ENCODE peak calls at places on chromosomes 7 and 10, in five cellular contexts. K, A, Y, M and D are unnamed samples. For H3K27me3, the result is how much of the 10 kb centered on the place peaks cover.

GRCh38 chr10:95480901-95481491 is 80.2 kb downstream of the SORBS1 start:
- DNase-seq in M (no peak), Y (no peak), K (no peak), A (peak), D (no peak)

GRCh38 chr7:74101061-74101681 is 17.6 kb downstream of the LIMK1 start:
- DNase-seq in M (no peak), Y (no peak), K (no peak), A (no peak), D (no peak)

GRCh38 chr7:97851725-97852124 is 20.5 kb downstream of the ASNS start:
- DNase-seq in K (no peak), M (no peak), Y (no peak), A (no peak), D (no peak)

GRCh38 chr10:124378817-124379510 is 39.8 kb downstream of the OAT start:
- DNase-seq in M (no peak), A (no peak), Y (no peak), K (peak), D (peak)

GRCh38 chr7:93161181-93161762 is 13.1 kb upstream of the SAMD9L start:
- DNase-seq in M (no peak), Y (no peak), A (no peak), K (no peak), D (no peak)

GRCh38 chr7:98418636-98419315 is 17.9 kb upstream of the BAIAP2L1 start:
- DNase-seq in Y (peak), K (no peak), A (peak), M (peak), D (no peak)

GRCh38 chr10:76492678-76493472 is 1061.5 kb downstream of the LRMDA start:
- DNase-seq in K (no peak), M (no peak), Y (no peak), A (no peak), D (no peak)

GRCh38 chr7:7176421-7177043 is 5.8 kb upstream of the C1GALT1 start:
- DNase-seq in M (peak), K (no peak), A (peak), Y (no peak), D (no peak)

GRCh38 chr10:113303747-113304146 is 249.1 kb upstream of the HABP2 start:
- DNase-seq in Y (no peak), A (no peak), K (no peak), M (no peak), D (no peak)

GRCh38 chr7:68691261-68692216 is 906.7 kb upstream of the AUTS2 start:
- DNase-seq in Y (no peak), A (peak), K (no peak), M (peak), D (no peak)

GRCh38 chr7:74583630-74584029 is 73.9 kb upstream of the GTF2I start:
- DNase-seq in K (no peak), Y (no peak), A (no peak), M (no peak), D (no peak)

GRCh38 chr7:7920481-7920880 is 48.1 kb upstream of the GLCCI1 start:
- DNase-seq in K (no peak), Y (peak), M (no peak), A (no peak), D (no peak)

GRCh38 chr7:74174606-74175082 is 488 bp downstream of the EIF4H start:
- DNase-seq in M (peak), Y (peak), A (peak), K (peak), D (peak)

GRCh38 chr10:71772832-71773220 is 494 bp downstream of the VSIR start:
- DNase-seq in Y (no peak), A (no peak), M (no peak), K (no peak), D (no peak)

GRCh38 chr10:87105725-87106124 is 10.7 kb downstream of the SHLD2 start:
- DNase-seq in A (no peak), Y (no peak), M (no peak), K (no peak), D (no peak)

GRCh38 chr7:141378405-141378804 is 172.8 kb upstream of the AGK start:
- DNase-seq in A (no peak), K (no peak), M (no peak), Y (no peak), D (no peak)

GRCh38 chr10:62811159-62811875 is 4.8 kb downstream of the EGR2 start:
- DNase-seq in A (no peak), Y (no peak), K (no peak), M (no peak), D (no peak)

GRCh38 chr7:80833289-80834104 is 85.4 kb downstream of the SEMA3C start:
- DNase-seq in Y (no peak), A (peak), M (no peak), K (no peak), D (no peak)

GRCh38 chr10:117214401-117214800 is 17.1 kb downstream of the KCNK18 start:
- DNase-seq in M (no peak), A (no peak), Y (no peak), K (no peak), D (no peak)

GRCh38 chr10:117215079-117215478 is 17.8 kb downstream of the KCNK18 start:
- DNase-seq in Y (no peak), K (no peak), M (no peak), A (no peak), D (no peak)

GRCh38 chr10:117216611-117217195 is 19.4 kb downstream of the KCNK18 start:
- DNase-seq in Y (peak), A (peak), M (peak), K (peak), D (no peak)

GRCh38 chr10:117217196-117217761 is 20.0 kb downstream of the KCNK18 start:
- DNase-seq in K (no peak), Y (peak), A (no peak), M (no peak), D (no peak)

GRCh38 chr10:117216028-117216427 is 18.7 kb downstream of the KCNK18 start:
- DNase-seq in M (no peak), K (no peak), Y (no peak), A (no peak), D (no peak)
- H3K27me3 ChIP-seq in M (under half), K (under half), Y (under half), A (under half), D (under half)

GRCh38 chr7:128938524-128939074 is 872 bp downstream of the IRF5 start:
- DNase-seq in Y (peak), A (no peak), M (no peak), K (peak), D (no peak)

GRCh38 chr7:128937271-128937646 is 468 bp upstream of the IRF5 start:
- DNase-seq in K (peak), Y (no peak), A (no peak), M (no peak), D (no peak)

GRCh38 chr7:128939075-128939860 is 1.5 kb downstream of the IRF5 start:
- DNase-seq in M (no peak), Y (no peak), K (peak), A (no peak), D (no peak)

GRCh38 chr7:128936798-128937197 is 929 bp upstream of the IRF5 start:
- DNase-seq in Y (no peak), M (no peak), K (no peak), A (no peak), D (no peak)

DNA sequence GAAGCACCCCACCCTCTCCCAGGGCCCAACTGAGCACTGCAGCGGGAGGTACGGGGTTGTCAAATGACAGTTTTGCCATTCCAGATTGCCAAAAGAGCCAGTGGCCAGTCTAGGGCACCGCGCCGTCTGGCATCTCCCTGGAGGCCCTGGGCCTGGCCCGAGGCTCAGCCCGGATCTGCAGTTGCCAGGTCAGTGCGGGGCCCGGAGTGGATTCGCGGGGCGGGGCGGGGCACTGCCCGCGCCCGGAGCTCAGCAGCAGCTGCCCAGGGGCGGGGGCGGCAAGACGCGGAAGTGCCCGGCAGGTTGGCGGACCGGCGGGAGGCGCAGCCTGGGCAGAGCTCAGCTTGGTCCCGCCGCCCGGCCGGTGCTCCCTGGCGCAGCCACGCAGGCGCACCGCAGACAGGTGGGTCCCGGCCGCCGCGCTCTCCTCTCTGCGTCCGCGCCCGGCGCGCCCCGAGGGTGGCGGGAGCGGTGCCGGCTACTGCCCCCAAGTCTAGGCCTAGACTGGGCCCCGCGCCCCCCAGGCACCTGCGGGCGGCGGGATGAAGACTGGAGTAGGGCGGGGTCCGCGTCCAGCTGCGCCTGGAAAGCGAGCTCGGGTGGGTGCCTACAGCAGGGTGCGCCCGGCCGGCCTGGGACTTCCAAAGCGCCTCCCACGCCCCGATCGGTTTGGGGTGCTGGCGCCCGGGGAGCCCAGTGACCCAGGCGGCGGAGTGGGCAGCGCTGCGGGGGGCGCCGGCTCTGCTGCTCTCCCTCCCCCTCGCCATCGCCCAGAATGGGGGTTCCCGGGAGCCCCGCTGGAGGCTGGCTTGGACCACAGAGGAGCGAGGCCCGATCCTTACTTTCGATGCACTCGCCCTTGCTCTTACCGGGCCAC is at the start of gene IRF5:
- DNase-seq in K (peak), M (peak), A (no peak), Y (peak), D (no peak)
- H3K27me3 ChIP-seq in K (under half), M (under half), A (under half), Y (under half), D (half or more)

GRCh38 chr7:288671-289101 is 1.3 kb upstream of the FOXL3 start:
- DNase-seq in A (no peak), K (peak), M (no peak), Y (no peak), D (peak)

GRCh38 chr7:289209-289755 is 688 bp upstream of the FOXL3 start:
- DNase-seq in K (peak), M (no peak), Y (no peak), A (no peak), D (peak)

GRCh38 chr7:291302-292092 is 1.5 kb downstream of the FOXL3 start:
- DNase-seq in M (no peak), Y (no peak), K (peak), A (peak), D (no peak)

GRCh38 chr7:289756-290553 is at the start of gene FOXL3:
- DNase-seq in K (peak), M (no peak), Y (no peak), A (no peak), D (no peak)

DNA sequence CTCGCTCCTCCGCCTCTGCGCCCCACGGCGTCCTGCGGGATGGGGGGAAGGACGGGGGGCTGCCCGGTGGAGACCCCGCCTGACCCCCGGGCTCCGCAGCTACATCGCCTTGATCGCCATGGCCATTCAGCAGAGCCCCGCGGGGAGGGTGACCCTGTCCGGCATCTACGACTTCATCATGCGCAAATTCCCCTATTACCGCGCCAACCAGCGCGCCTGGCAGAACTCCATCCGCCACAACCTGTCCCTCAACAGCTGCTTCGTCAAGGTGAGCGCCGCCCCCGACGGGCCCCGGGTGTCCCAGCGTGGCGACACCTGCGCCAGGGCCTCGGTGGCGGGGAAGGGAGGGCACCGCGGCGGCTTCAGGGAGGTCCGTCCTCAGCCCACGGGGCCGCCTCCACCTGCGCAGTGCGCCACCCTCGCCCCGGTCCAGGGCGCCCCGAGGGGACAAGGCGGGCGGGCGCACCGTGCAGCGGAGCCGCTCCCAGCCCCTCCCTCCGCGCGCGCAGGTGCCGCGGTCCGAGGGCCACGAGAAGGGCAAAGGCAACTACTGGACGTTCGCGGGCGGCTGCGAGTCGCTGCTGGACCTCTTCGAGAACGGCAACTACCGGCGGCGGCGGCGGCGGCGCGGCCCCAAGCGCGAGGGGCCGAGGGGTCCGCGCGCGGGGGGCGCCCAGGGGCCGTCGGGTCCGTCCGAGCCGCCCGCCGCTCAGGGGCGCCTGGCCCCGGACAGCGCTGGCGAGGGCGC is 758 bp downstream of the FOXL3 start:
- DNase-seq in Y (no peak), M (no peak), A (no peak), K (peak), D (peak)
- H3K27me3 ChIP-seq in Y (under half), M (under half), A (half or more), K (half or more), D (under half)

DNA sequence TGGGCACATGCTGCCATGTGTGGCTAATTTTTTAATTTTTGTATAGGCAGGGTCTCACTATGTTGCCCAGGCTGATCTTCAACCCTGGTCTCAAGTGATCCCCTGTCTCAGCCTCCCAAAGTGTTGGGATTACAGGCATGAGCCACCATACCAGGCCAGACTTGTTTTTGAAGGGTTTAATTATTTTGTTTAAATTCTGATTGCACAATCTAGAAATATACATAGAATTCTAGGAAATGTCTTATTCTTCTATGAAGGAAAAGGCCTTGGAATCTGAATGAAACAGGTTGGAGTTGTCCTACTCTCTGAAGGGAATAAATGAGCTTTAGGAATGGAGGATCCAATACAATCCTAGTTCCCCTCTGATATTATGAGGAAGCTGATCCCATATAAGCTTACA is 15.5 kb upstream of the JCAD start:
- DNase-seq in A (no peak), M (no peak), K (no peak), Y (no peak), D (no peak)
- H3K27me3 ChIP-seq in A (under half), M (under half), K (under half), Y (under half), D (under half)

GRCh38 chr10:8034666-8035640 is 19.5 kb upstream of the GATA3 start:
- DNase-seq in A (peak), Y (no peak), M (no peak), K (no peak), D (no peak)
- H3K27me3 ChIP-seq in A (half or more), Y (under half), M (half or more), K (half or more), D (under half)

GRCh38 chr7:151245360-151246160 is 2.9 kb downstream of the SMARCD3 start:
- DNase-seq in M (peak), A (no peak), K (peak), Y (no peak), D (no peak)
- H3K27me3 ChIP-seq in M (under half), A (under half), K (under half), Y (under half), D (under half)